ENCODE peak calls at places on chromosomes 16 and 17, in five cellular contexts. V is GM12878, G is K562, Q is SK-N-SH, I is HepG2. S is an unnamed sample.

GRCh38 chr16:57485091-57485915 is 990 bp downstream of the DOK4 start:
- DNase-seq in V (no peak), G (no peak), Q (no peak), I (no peak), S (no peak)

GRCh38 chr17:8002646-8003593 is 505 bp downstream of the GUCY2D start:
- DNase-seq in V (no peak), G (no peak), Q (no peak), I (no peak), S (no peak)

GRCh38 chr17:28864991-28865849 is 10.4 kb downstream of the ERAL1 start:
- DNase-seq in V (no peak), G (peak), Q (no peak), I (peak), S (no peak)

GRCh38 chr17:8128125-8128784 is 4.3 kb upstream of the HES7 start:
- DNase-seq in V (no peak), G (no peak), Q (no peak), I (no peak), S (no peak)

GRCh38 chr16:48452991-48453760 is 68.0 kb upstream of the SIAH1 start:
- DNase-seq in V (no peak), G (no peak), Q (no peak), I (no peak), S (no peak)

GRCh38 chr17:56597495-56597990 is 4.0 kb downstream of the NOG start:
- DNase-seq in V (no peak), G (no peak), Q (peak), I (no peak), S (peak)

GRCh38 chr16:57764341-57765159 is 29.0 kb downstream of the KATNB1 start:
- DNase-seq in V (peak), G (peak), Q (peak), I (peak), S (peak)

GRCh38 chr17:830950-831349 is 48.8 kb downstream of the MRM3 start:
- DNase-seq in V (no peak), G (no peak), Q (no peak), I (no peak), S (no peak)

GRCh38 chr17:8656693-8657092 is 26.2 kb upstream of the MYH10 start:
- DNase-seq in V (no peak), G (no peak), Q (no peak), I (no peak), S (no peak)

DNA sequence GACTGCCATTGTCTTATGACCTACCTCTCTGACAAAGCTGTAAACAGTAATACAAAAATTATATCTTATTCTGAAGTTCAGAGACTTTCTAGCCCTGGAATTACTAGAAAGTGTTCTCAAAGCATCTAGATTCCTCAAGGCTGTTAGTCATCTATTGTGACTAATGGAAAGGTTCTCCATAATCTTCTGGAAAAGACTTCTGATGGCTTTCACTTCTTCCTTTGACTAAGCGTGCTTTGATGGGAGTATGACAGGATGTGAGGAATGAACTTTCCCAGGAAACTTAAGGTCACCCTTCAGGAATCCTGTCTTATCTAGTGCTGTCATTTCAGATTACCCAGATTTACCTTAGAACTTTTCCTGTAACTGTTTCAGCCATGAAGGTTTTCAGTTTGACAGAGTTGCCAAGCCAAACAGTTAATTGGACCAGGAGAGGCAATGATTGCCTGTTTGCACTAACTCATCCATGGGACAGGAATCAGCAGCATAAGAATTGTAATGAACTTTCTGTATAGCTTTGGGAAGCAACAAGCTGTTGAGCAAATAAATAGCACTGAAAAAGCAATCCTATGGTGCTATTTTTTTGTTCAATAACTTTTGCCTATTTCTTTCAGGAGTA is 43.5 kb downstream of the AP2B1 start:
- DNase-seq in V (no peak), G (no peak), Q (no peak), I (no peak), S (no peak)
- TF ChIP-seq FOXM1 in V (no peak), G (no peak), Q (no peak), I (no peak), S (no peak)

DNA sequence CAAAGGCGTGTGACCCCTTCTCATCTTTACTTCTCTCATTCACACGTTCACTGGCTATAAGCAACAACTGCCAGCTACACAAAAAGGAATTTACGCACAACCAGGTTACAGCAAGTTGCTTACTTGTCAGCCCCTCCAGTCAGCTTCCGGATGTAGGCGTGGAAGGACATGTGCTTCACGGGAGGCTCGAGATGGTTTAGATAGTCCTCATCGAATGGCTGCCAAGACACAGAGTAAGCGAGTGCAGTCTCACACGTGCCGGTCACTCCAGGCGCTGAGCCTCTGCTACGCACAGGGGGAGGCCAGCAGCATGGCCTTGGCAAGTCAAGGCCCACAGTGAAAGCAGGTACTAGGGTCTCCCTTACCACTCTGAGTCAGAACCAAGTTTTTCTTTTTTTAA is 28.3 kb downstream of the NPLOC4 start:
- DNase-seq in V (no peak), G (no peak), Q (no peak), I (no peak), S (no peak)
- TF ChIP-seq FOXM1 in V (no peak), G (no peak), Q (no peak), I (no peak), S (no peak)

GRCh38 chr17:39673335-39674081 is 5.3 kb downstream of the PNMT start:
- DNase-seq in V (no peak), G (no peak), Q (no peak), I (no peak), S (no peak)
- TF ChIP-seq FOXM1 in V (no peak), G (no peak), Q (no peak), I (no peak), S (no peak)

DNA sequence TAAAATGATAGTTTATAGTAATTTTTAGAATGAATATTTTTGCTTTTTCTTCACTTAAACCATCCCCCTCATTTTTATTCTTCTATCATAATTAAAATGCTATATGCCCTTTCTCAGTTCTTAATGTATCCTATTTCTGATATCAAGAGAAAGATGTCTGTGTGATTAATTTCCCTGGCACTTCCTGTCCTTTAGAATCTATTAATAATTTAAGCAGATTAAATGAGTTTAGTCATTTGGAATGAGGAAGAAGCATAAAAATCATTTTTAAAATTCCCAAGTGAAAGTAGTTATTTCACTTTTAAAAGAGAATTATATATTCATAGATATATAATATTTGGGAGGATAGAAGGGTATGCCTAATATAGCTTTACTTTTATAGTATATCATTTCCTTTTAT is 27.8 kb upstream of the CDR2 start:
- DNase-seq in V (no peak), G (no peak), Q (no peak), I (no peak), S (no peak)
- TF ChIP-seq FOXM1 in V (no peak), G (no peak), Q (no peak), I (no peak), S (no peak)

GRCh38 chr16:13041180-13041579 is 139.8 kb downstream of the SHISA9 start:
- DNase-seq in V (no peak), G (no peak), Q (no peak), I (no peak), S (no peak)

GRCh38 chr16:13039526-13039925 is 138.1 kb downstream of the SHISA9 start:
- DNase-seq in V (no peak), G (no peak), Q (no peak), I (no peak), S (no peak)

GRCh38 chr16:13038591-13038990 is 137.2 kb downstream of the SHISA9 start:
- DNase-seq in V (no peak), G (no peak), Q (no peak), I (no peak), S (no peak)

GRCh38 chr16:13032911-13033310 is 131.5 kb downstream of the SHISA9 start:
- DNase-seq in V (no peak), G (no peak), Q (no peak), I (no peak), S (no peak)

GRCh38 chr16:13036600-13036999 is 135.2 kb downstream of the SHISA9 start:
- DNase-seq in V (no peak), G (peak), Q (no peak), I (peak), S (no peak)
- TF ChIP-seq FOXM1 in V (no peak), G (no peak), Q (no peak), I (no peak), S (no peak)

GRCh38 chr16:16120044-16120381 is 103.3 kb downstream of the ABCC6 start:
- DNase-seq in V (no peak), G (no peak), Q (no peak), I (no peak), S (no peak)
- TF ChIP-seq FOXM1 in V (no peak), G (no peak), Q (no peak), I (no peak), S (no peak)

GRCh38 chr17:48883171-48883570 is 9.4 kb upstream of the ATP5MC1 start:
- DNase-seq in V (no peak), G (no peak), Q (no peak), I (no peak), S (no peak)

GRCh38 chr17:48873696-48874443 is 18.7 kb upstream of the ATP5MC1 start:
- DNase-seq in V (no peak), G (no peak), Q (no peak), I (no peak), S (no peak)

GRCh38 chr17:48882272-48882671 is 10.3 kb upstream of the ATP5MC1 start:
- DNase-seq in V (no peak), G (no peak), Q (no peak), I (no peak), S (no peak)

GRCh38 chr17:48873212-48873611 is 19.4 kb upstream of the ATP5MC1 start:
- DNase-seq in V (no peak), G (no peak), Q (no peak), I (no peak), S (no peak)

DNA sequence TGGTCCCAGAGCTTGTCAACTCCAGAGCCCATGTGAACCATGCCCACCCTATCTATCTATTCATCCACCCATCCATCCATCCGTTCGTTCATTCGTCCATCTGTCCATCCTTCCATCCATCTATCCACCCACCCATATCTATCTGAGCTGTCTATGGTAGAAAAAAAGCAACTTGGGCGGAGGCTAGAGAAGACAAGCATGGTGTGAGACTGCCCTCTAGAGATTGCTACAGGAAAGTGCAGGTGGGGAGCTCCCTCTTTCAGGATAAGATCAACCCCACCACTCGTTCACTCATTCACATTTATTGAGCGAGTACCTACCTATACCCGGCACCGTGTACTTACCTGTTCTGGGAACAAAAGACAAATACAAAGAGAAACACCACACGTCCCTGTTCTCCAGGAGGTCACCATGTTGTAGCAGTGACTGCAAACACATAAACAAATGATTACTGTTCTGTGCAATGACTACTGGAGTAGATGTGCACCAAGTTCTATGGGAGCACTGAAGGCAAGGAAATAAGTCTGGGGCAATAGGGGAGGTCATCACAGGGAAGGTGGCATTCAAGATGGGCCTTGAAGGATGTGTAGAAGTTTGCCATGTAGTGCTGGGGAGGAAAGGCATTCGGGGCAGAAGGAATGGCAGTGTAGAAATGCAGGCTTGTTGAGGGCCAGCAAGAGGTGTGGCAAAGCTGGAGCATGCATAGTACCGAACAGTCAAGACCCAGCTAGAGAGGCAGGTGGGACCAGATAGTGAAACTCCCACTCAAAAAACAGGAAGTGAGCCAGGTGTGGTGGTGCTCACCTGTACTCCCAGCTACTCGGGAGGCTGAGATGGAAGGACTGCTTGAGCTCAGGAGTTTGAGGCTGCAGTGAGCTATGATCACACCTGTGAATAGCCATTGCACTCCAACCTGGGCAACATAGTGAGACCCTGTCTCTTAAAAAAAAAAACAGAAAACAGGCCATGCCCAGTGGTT is 13.4 kb upstream of the ATP5MC1 start:
- DNase-seq in V (peak), G (peak), Q (peak), I (peak), S (peak)
- TF ChIP-seq FOXM1 in V (no peak), G (no peak), Q (no peak), I (no peak), S (no peak)

GRCh38 chr17:43881176-43881575 is 26.2 kb downstream of the MPP2 start:
- DNase-seq in V (no peak), G (no peak), Q (no peak), I (no peak), S (no peak)

GRCh38 chr17:43881758-43882505 is 25.4 kb downstream of the MPP2 start:
- DNase-seq in V (no peak), G (peak), Q (no peak), I (no peak), S (no peak)

GRCh38 chr17:43879723-43880419 is 27.5 kb downstream of the MPP2 start:
- DNase-seq in V (no peak), G (no peak), Q (no peak), I (no peak), S (no peak)

GRCh38 chr17:43878260-43879082 is 28.9 kb downstream of the MPP2 start:
- DNase-seq in V (no peak), G (peak), Q (peak), I (peak), S (peak)

GRCh38 chr17:43880420-43880991 is 26.8 kb downstream of the MPP2 start:
- DNase-seq in V (no peak), G (peak), Q (peak), I (peak), S (peak)
- TF ChIP-seq FOXM1 in V (no peak), G (no peak), Q (no peak), I (no peak), S (no peak)

DNA sequence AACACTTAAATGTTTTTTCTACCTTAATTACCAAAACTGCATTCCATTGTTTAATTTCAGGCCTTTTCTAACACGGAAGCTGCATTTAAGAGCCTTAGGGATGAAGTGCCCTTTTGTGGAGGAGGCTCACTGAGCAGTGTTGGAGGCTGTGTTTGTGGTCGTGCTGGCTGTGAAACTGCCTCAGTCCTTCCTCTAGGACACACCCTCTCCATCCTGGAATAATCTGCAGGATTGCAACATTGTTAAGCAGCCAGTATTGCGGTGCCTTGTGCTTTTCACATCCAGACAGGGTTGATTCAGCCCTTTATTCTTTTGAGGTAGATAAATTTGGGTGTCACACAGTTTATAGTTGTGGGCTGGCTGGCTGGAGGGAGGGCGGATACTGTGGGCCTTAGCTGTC is 141.6 kb downstream of the CDRT15L2 start:
- DNase-seq in V (no peak), G (no peak), Q (no peak), I (no peak), S (no peak)
- TF ChIP-seq FOXM1 in V (no peak), G (no peak), Q (no peak), I (no peak), S (no peak)

DNA sequence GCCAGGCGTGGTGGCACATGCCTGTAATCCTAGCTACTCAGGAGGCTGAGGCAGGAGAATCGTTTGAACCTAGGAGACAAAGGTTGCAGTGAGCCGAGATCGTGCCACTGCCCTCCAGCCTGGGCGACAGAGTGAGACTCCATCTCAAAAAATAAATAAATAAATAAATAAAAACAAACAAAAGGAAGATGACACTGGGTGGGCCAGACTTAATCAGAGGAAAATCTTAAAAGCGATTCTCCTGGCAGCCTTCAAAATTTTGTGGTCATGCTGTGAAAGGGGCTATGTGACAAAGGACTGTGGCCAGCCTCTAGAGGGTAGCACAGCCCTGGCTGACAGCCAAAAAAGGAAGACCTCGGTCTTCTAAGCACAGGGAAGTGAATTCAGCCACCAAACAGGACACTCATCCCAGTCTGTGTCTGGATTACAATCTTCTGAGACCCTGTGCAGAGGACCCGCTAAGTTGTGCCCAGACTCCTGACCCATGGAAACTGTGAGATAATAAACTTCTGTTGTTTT is 391.1 kb downstream of the CNTNAP4 start:
- DNase-seq in V (no peak), G (peak), Q (no peak), I (peak), S (peak)
- TF ChIP-seq FOXM1 in V (no peak), G (no peak), Q (no peak), I (no peak), S (no peak)